ENCODE peak calls at places on chromosome 20, in six cellular contexts. K, W, N, L, G and Q are unnamed samples.

GRCh38 chr20:57620274-57620990 is at the start of gene ZBP1:
- DNase-seq in N (no peak), K (peak), L (no peak), W (no peak), G (no peak), Q (peak)

GRCh38 chr20:37347891-37348642 is 2.1 kb downstream of the SRC start:
- DNase-seq in G (no peak), N (no peak), L (no peak), K (no peak), W (no peak), Q (no peak)

GRCh38 chr20:57335392-57335791 is 5.8 kb downstream of the SPO11 start:
- DNase-seq in L (no peak), G (no peak), N (no peak), K (no peak), W (no peak), Q (no peak)

GRCh38 chr20:19453369-19453768 is 240.9 kb downstream of the SLC24A3 start:
- DNase-seq in G (no peak), W (no peak), L (no peak), K (no peak), N (no peak), Q (no peak)

GRCh38 chr20:20405619-20406018 is 37.7 kb downstream of the INSM1 start:
- DNase-seq in N (no peak), K (no peak), G (no peak), L (no peak), W (no peak), Q (no peak)

GRCh38 chr20:47300071-47300470 is 56.4 kb downstream of the ZMYND8 start:
- DNase-seq in W (no peak), K (no peak), L (no peak), N (peak), G (no peak), Q (no peak)

GRCh38 chr20:46304361-46304760 is 3.9 kb downstream of the CDH22 start:
- DNase-seq in K (no peak), W (no peak), N (no peak), G (no peak), L (no peak), Q (no peak)

GRCh38 chr20:51193066-51193772 is 170.3 kb upstream of the KCNG1 start:
- DNase-seq in L (no peak), G (no peak), K (no peak), W (no peak), N (peak), Q (no peak)

GRCh38 chr20:41180599-41181333 is 43.4 kb downstream of the PLCG1 start:
- DNase-seq in L (no peak), G (no peak), K (no peak), W (no peak), N (no peak), Q (no peak)

GRCh38 chr20:24448170-24448569 is 21.3 kb upstream of the SYNDIG1 start:
- DNase-seq in L (no peak), K (no peak), N (no peak), G (no peak), W (no peak), Q (no peak)

GRCh38 chr20:44970243-44970757 is 4.0 kb downstream of the STK4 start:
- DNase-seq in N (no peak), G (no peak), L (no peak), W (no peak), K (no peak), Q (no peak)

GRCh38 chr20:24734139-24734538 is 214.9 kb upstream of the CST7 start:
- DNase-seq in W (no peak), N (no peak), G (no peak), K (no peak), L (no peak), Q (no peak)

GRCh38 chr20:38187512-38187911 is 22.4 kb upstream of the TGM2 start:
- DNase-seq in N (peak), W (no peak), L (no peak), K (no peak), G (no peak), Q (no peak)

GRCh38 chr20:17644451-17644850 is 37.6 kb downstream of the RRBP1 start:
- DNase-seq in W (no peak), L (no peak), N (no peak), K (no peak), G (no peak), Q (no peak)